ENCODE peak calls at places on chromosomes 6 and 20, in seven cellular contexts. One of them, this sample, is unnamed.

GRCh38 chr20:25697132-25697446 is 436 bp upstream of the ZNF337 start:
- DNase-seq in CD4-positive, CD25-positive, alpha-beta regulatory T cell: no peak
- DNase-seq in cardiac muscle cell: no peak
- DNase-seq in HepG2: no peak
- DNase-seq in heart right ventricle: no peak
- DNase-seq in brain microvascular endothelial cell: no peak
- DNase-seq in tibial artery: no peak
- DNase-seq in this sample: no peak

GRCh38 chr6:7249946-7250643 is 62.9 kb downstream of the SSR1 start:
- DNase-seq in tibial artery: no peak
- DNase-seq in heart right ventricle: no peak
- DNase-seq in HepG2: no peak
- DNase-seq in cardiac muscle cell: no peak
- DNase-seq in brain microvascular endothelial cell: no peak
- DNase-seq in CD4-positive, CD25-positive, alpha-beta regulatory T cell: no peak
- DNase-seq in this sample: no peak

GRCh38 chr6:14543971-14544620 is 426.5 kb downstream of the CD83 start:
- DNase-seq in heart right ventricle: no peak
- DNase-seq in brain microvascular endothelial cell: no peak
- DNase-seq in cardiac muscle cell: no peak
- DNase-seq in HepG2: no peak
- DNase-seq in tibial artery: no peak
- DNase-seq in CD4-positive, CD25-positive, alpha-beta regulatory T cell: no peak
- DNase-seq in this sample: no peak

GRCh38 chr6:155366325-155366724 is 52.0 kb upstream of the TFB1M start:
- DNase-seq in HepG2: no peak
- DNase-seq in tibial artery: no peak
- DNase-seq in cardiac muscle cell: no peak
- DNase-seq in heart right ventricle: no peak
- DNase-seq in CD4-positive, CD25-positive, alpha-beta regulatory T cell: no peak
- DNase-seq in brain microvascular endothelial cell: no peak
- DNase-seq in this sample: no peak

GRCh38 chr6:42369568-42369967 is 82.2 kb downstream of the TRERF1 start:
- DNase-seq in heart right ventricle: no peak
- DNase-seq in cardiac muscle cell: no peak
- DNase-seq in tibial artery: no peak
- DNase-seq in CD4-positive, CD25-positive, alpha-beta regulatory T cell: peak
- DNase-seq in brain microvascular endothelial cell: no peak
- DNase-seq in HepG2: no peak
- DNase-seq in this sample: no peak

GRCh38 chr6:168985705-168986104 is 267.9 kb downstream of the THBS2 start:
- DNase-seq in CD4-positive, CD25-positive, alpha-beta regulatory T cell: no peak
- DNase-seq in tibial artery: no peak
- DNase-seq in HepG2: no peak
- DNase-seq in heart right ventricle: no peak
- DNase-seq in brain microvascular endothelial cell: no peak
- DNase-seq in cardiac muscle cell: no peak
- DNase-seq in this sample: no peak

GRCh38 chr6:127737009-127737486 is 160.1 kb downstream of the C6orf58 start:
- DNase-seq in tibial artery: no peak
- DNase-seq in heart right ventricle: no peak
- DNase-seq in CD4-positive, CD25-positive, alpha-beta regulatory T cell: peak
- DNase-seq in brain microvascular endothelial cell: peak
- DNase-seq in cardiac muscle cell: peak
- DNase-seq in HepG2: peak
- DNase-seq in this sample: peak

GRCh38 chr6:22325481-22325880 is 28.6 kb upstream of the PRL start:
- DNase-seq in HepG2: no peak
- DNase-seq in brain microvascular endothelial cell: no peak
- DNase-seq in tibial artery: no peak
- DNase-seq in cardiac muscle cell: no peak
- DNase-seq in heart right ventricle: no peak
- DNase-seq in CD4-positive, CD25-positive, alpha-beta regulatory T cell: no peak
- DNase-seq in this sample: no peak

GRCh38 chr20:33732166-33732970 is 572 bp downstream of the ZNF341 start:
- DNase-seq in CD4-positive, CD25-positive, alpha-beta regulatory T cell: no peak
- DNase-seq in HepG2: peak
- DNase-seq in cardiac muscle cell: no peak
- DNase-seq in brain microvascular endothelial cell: peak
- DNase-seq in tibial artery: peak
- DNase-seq in heart right ventricle: peak
- DNase-seq in this sample: peak

GRCh38 chr20:63540417-63541186 is 3.4 kb upstream of the PTK6 start:
- DNase-seq in HepG2: no peak
- DNase-seq in brain microvascular endothelial cell: no peak
- DNase-seq in cardiac muscle cell: no peak
- DNase-seq in heart right ventricle: no peak
- DNase-seq in CD4-positive, CD25-positive, alpha-beta regulatory T cell: no peak
- DNase-seq in tibial artery: no peak
- DNase-seq in this sample: no peak

GRCh38 chr20:11409526-11409925 is 508.2 kb upstream of the BTBD3 start:
- DNase-seq in heart right ventricle: no peak
- DNase-seq in brain microvascular endothelial cell: no peak
- DNase-seq in cardiac muscle cell: no peak
- DNase-seq in CD4-positive, CD25-positive, alpha-beta regulatory T cell: no peak
- DNase-seq in tibial artery: no peak
- DNase-seq in HepG2: no peak
- DNase-seq in this sample: no peak

GRCh38 chr6:141587482-141588266 is 545.1 kb upstream of the GJE1 start:
- DNase-seq in cardiac muscle cell: no peak
- DNase-seq in CD4-positive, CD25-positive, alpha-beta regulatory T cell: no peak
- DNase-seq in HepG2: no peak
- DNase-seq in brain microvascular endothelial cell: peak
- DNase-seq in heart right ventricle: no peak
- DNase-seq in tibial artery: no peak
- DNase-seq in this sample: no peak

GRCh38 chr20:19735446-19735845 is 22.6 kb upstream of the RIN2 start:
- DNase-seq in brain microvascular endothelial cell: peak
- DNase-seq in tibial artery: peak
- DNase-seq in CD4-positive, CD25-positive, alpha-beta regulatory T cell: no peak
- DNase-seq in cardiac muscle cell: no peak
- DNase-seq in heart right ventricle: peak
- DNase-seq in HepG2: peak
- DNase-seq in this sample: no peak

GRCh38 chr20:62123450-62124118 is 1.3 kb downstream of the LSM14B start:
- DNase-seq in heart right ventricle: no peak
- DNase-seq in tibial artery: no peak
- DNase-seq in brain microvascular endothelial cell: peak
- DNase-seq in cardiac muscle cell: no peak
- DNase-seq in HepG2: no peak
- DNase-seq in CD4-positive, CD25-positive, alpha-beta regulatory T cell: no peak
- DNase-seq in this sample: no peak

GRCh38 chr6:26273673-26274595 is 91.1 kb upstream of the BTN3A2 start:
- DNase-seq in cardiac muscle cell: no peak
- DNase-seq in brain microvascular endothelial cell: peak
- DNase-seq in tibial artery: no peak
- DNase-seq in heart right ventricle: no peak
- DNase-seq in CD4-positive, CD25-positive, alpha-beta regulatory T cell: peak
- DNase-seq in HepG2: no peak
- DNase-seq in this sample: peak

GRCh38 chr6:112149236-112149635 is 61.8 kb downstream of the FAM229B start:
- DNase-seq in tibial artery: no peak
- DNase-seq in brain microvascular endothelial cell: no peak
- DNase-seq in heart right ventricle: no peak
- DNase-seq in CD4-positive, CD25-positive, alpha-beta regulatory T cell: no peak
- DNase-seq in HepG2: no peak
- DNase-seq in cardiac muscle cell: no peak
- DNase-seq in this sample: no peak

GRCh38 chr20:50504231-50504823 is 5.9 kb upstream of the PTPN1 start:
- DNase-seq in cardiac muscle cell: no peak
- DNase-seq in brain microvascular endothelial cell: no peak
- DNase-seq in heart right ventricle: no peak
- DNase-seq in CD4-positive, CD25-positive, alpha-beta regulatory T cell: peak
- DNase-seq in HepG2: peak
- DNase-seq in tibial artery: no peak
- DNase-seq in this sample: peak

GRCh38 chr20:36466089-36466488 is 75.2 kb upstream of the MYL9 start:
- DNase-seq in cardiac muscle cell: no peak
- DNase-seq in brain microvascular endothelial cell: no peak
- DNase-seq in tibial artery: no peak
- DNase-seq in heart right ventricle: no peak
- DNase-seq in CD4-positive, CD25-positive, alpha-beta regulatory T cell: no peak
- DNase-seq in HepG2: no peak
- DNase-seq in this sample: no peak

GRCh38 chr6:137847748-137848147 is 19.3 kb upstream of the TNFAIP3 start:
- DNase-seq in heart right ventricle: no peak
- DNase-seq in CD4-positive, CD25-positive, alpha-beta regulatory T cell: no peak
- DNase-seq in cardiac muscle cell: no peak
- DNase-seq in brain microvascular endothelial cell: no peak
- DNase-seq in tibial artery: no peak
- DNase-seq in HepG2: no peak
- DNase-seq in this sample: no peak

GRCh38 chr6:331622-332521 is 39.6 kb downstream of the DUSP22 start:
- DNase-seq in heart right ventricle: no peak
- DNase-seq in tibial artery: peak
- DNase-seq in CD4-positive, CD25-positive, alpha-beta regulatory T cell: no peak
- DNase-seq in HepG2: no peak
- DNase-seq in cardiac muscle cell: no peak
- DNase-seq in brain microvascular endothelial cell: no peak
- DNase-seq in this sample: no peak

GRCh38 chr20:51533291-51534172 is 9.0 kb downstream of the NFATC2 start:
- DNase-seq in brain microvascular endothelial cell: peak
- DNase-seq in cardiac muscle cell: no peak
- DNase-seq in heart right ventricle: no peak
- DNase-seq in CD4-positive, CD25-positive, alpha-beta regulatory T cell: no peak
- DNase-seq in tibial artery: no peak
- DNase-seq in HepG2: peak
- DNase-seq in this sample: no peak

DNA sequence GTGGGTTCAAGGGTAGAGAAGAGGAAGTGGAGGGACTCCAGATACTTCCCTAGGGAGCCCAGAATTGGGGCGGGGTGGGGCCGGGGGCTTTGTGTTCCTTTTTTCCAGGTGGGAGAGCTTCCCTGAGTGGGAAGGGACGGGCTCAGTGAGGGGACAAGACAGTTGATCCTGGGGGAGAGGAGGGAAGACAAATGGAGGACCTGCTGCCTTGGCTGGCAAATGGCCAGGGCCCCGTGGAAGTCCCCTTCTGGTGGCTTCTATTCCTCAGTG is 2.6 kb downstream of the CTSZ start:
- DNase-seq in CD4-positive, CD25-positive, alpha-beta regulatory T cell: no peak
- DNase-seq in cardiac muscle cell: no peak
- DNase-seq in brain microvascular endothelial cell: no peak
- DNase-seq in HepG2: no peak
- DNase-seq in heart right ventricle: peak
- DNase-seq in tibial artery: peak
- DNase-seq in this sample: peak
- H3K4me3 ChIP-seq in CD4-positive, CD25-positive, alpha-beta regulatory T cell: peak
- H3K4me3 ChIP-seq in cardiac muscle cell: no peak
- H3K4me3 ChIP-seq in brain microvascular endothelial cell: no peak
- H3K4me3 ChIP-seq in HepG2: peak
- H3K4me3 ChIP-seq in heart right ventricle: no peak
- H3K4me3 ChIP-seq in tibial artery: peak
- H3K4me3 ChIP-seq in this sample: no peak

DNA sequence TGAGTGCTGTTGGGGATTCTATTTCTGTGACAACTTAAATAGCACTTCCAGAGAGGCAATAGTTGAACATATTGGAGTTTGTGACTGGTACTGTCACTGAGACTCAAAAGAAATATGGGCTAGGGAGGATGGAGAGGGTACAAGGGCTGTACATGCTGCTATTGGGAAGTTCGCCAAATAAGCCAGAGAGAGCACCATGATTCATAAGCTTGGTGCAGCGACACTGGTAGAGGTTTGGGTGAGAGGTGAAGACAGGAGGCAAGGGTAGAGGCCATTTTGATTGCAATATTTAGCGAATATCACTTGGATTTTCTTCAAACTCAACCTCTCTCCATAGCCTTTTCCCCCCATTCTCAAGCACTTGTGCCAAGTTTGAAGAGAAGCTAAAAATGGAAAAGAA is 214.3 kb downstream of the OGFRL1 start:
- DNase-seq in brain microvascular endothelial cell: no peak
- DNase-seq in HepG2: no peak
- DNase-seq in heart right ventricle: no peak
- DNase-seq in CD4-positive, CD25-positive, alpha-beta regulatory T cell: no peak
- DNase-seq in tibial artery: no peak
- DNase-seq in cardiac muscle cell: no peak
- DNase-seq in this sample: no peak
- H3K27ac ChIP-seq in brain microvascular endothelial cell: no peak
- H3K27ac ChIP-seq in HepG2: no peak
- H3K27ac ChIP-seq in heart right ventricle: no peak
- H3K27ac ChIP-seq in CD4-positive, CD25-positive, alpha-beta regulatory T cell: no peak
- H3K27ac ChIP-seq in tibial artery: no peak
- H3K27ac ChIP-seq in cardiac muscle cell: no peak
- H3K27ac ChIP-seq in this sample: no peak

DNA sequence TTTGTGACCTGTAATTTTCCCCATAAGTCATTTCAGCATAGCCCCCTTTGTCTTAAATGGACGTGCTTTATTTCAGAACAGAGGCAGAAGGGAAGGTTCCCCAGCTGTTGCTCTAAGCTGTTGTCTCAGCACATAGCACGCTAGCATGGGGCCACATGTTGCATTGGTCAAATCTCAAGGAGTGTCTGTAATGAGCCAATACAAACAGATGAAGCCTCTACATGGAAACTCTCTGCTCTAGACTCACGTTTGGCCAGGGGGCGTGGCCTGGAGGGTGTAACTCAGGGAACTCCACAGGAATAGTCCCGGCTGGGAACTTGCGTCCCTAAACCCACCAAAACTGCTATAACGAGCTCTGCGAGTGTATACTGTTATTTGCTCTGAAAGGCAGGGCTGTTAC is 35.2 kb upstream of the SLC22A2 start:
- DNase-seq in heart right ventricle: no peak
- DNase-seq in brain microvascular endothelial cell: no peak
- DNase-seq in tibial artery: peak
- DNase-seq in cardiac muscle cell: no peak
- DNase-seq in CD4-positive, CD25-positive, alpha-beta regulatory T cell: no peak
- DNase-seq in HepG2: no peak
- DNase-seq in this sample: no peak
- H3K4me3 ChIP-seq in heart right ventricle: no peak
- H3K4me3 ChIP-seq in brain microvascular endothelial cell: no peak
- H3K4me3 ChIP-seq in tibial artery: no peak
- H3K4me3 ChIP-seq in cardiac muscle cell: no peak
- H3K4me3 ChIP-seq in CD4-positive, CD25-positive, alpha-beta regulatory T cell: no peak
- H3K4me3 ChIP-seq in HepG2: no peak
- H3K4me3 ChIP-seq in this sample: no peak

GRCh38 chr20:44745122-44745521 is 543 bp upstream of the KCNK15 start:
- DNase-seq in heart right ventricle: no peak
- DNase-seq in cardiac muscle cell: no peak
- DNase-seq in brain microvascular endothelial cell: no peak
- DNase-seq in CD4-positive, CD25-positive, alpha-beta regulatory T cell: no peak
- DNase-seq in tibial artery: no peak
- DNase-seq in HepG2: no peak
- DNase-seq in this sample: no peak

GRCh38 chr20:44747166-44748004 is 1.7 kb downstream of the KCNK15 start:
- DNase-seq in heart right ventricle: peak
- DNase-seq in brain microvascular endothelial cell: peak
- DNase-seq in cardiac muscle cell: peak
- DNase-seq in tibial artery: peak
- DNase-seq in CD4-positive, CD25-positive, alpha-beta regulatory T cell: peak
- DNase-seq in HepG2: peak
- DNase-seq in this sample: peak

GRCh38 chr20:44743916-44744655 is 1.6 kb upstream of the KCNK15 start:
- DNase-seq in HepG2: no peak
- DNase-seq in heart right ventricle: no peak
- DNase-seq in cardiac muscle cell: no peak
- DNase-seq in tibial artery: no peak
- DNase-seq in CD4-positive, CD25-positive, alpha-beta regulatory T cell: no peak
- DNase-seq in brain microvascular endothelial cell: no peak
- DNase-seq in this sample: no peak

GRCh38 chr20:44746367-44747165 is 901 bp downstream of the KCNK15 start:
- DNase-seq in tibial artery: no peak
- DNase-seq in brain microvascular endothelial cell: no peak
- DNase-seq in HepG2: no peak
- DNase-seq in heart right ventricle: no peak
- DNase-seq in cardiac muscle cell: no peak
- DNase-seq in CD4-positive, CD25-positive, alpha-beta regulatory T cell: no peak
- DNase-seq in this sample: no peak

GRCh38 chr20:44745560-44746366 is at the start of gene KCNK15:
- DNase-seq in cardiac muscle cell: peak
- DNase-seq in HepG2: no peak
- DNase-seq in heart right ventricle: peak
- DNase-seq in tibial artery: peak
- DNase-seq in CD4-positive, CD25-positive, alpha-beta regulatory T cell: peak
- DNase-seq in brain microvascular endothelial cell: no peak
- DNase-seq in this sample: peak
- H3K27ac ChIP-seq in cardiac muscle cell: no peak
- H3K27ac ChIP-seq in HepG2: no peak
- H3K27ac ChIP-seq in heart right ventricle: peak
- H3K27ac ChIP-seq in tibial artery: peak
- H3K27ac ChIP-seq in CD4-positive, CD25-positive, alpha-beta regulatory T cell: no peak
- H3K27ac ChIP-seq in brain microvascular endothelial cell: no peak
- H3K27ac ChIP-seq in this sample: no peak

This sample was measured in CD4-positive, alpha-beta memory T cell.